ENCODE peak calls at places on chromosome 15, in four cellular contexts. One of them, this sample, is unnamed.

GRCh38 chr15:82143390-82144047 is 97.7 kb upstream of the MEX3B start:
- DNase-seq in AG08396: no peak
- DNase-seq in tibial artery: no peak
- DNase-seq in stimulated activated CD4-positive, alpha-beta T cell treated with anti-CD3 and anti-CD28 coated beads, Interleukin-1b, Interleukin-23, amount 100 ng/mL, for 24 hours: no peak
- DNase-seq in this sample: no peak

GRCh38 chr15:74311734-74312444 is 55.6 kb downstream of the CYP11A1 start:
- DNase-seq in stimulated activated CD4-positive, alpha-beta T cell treated with anti-CD3 and anti-CD28 coated beads, Interleukin-1b, Interleukin-23, amount 100 ng/mL, for 24 hours: no peak
- DNase-seq in tibial artery: no peak
- DNase-seq in AG08396: no peak
- DNase-seq in this sample: no peak

GRCh38 chr15:84981054-84981710 is 474 bp upstream of the PDE8A start:
- DNase-seq in stimulated activated CD4-positive, alpha-beta T cell treated with anti-CD3 and anti-CD28 coated beads, Interleukin-1b, Interleukin-23, amount 100 ng/mL, for 24 hours: peak
- DNase-seq in AG08396: peak
- DNase-seq in tibial artery: peak
- DNase-seq in this sample: no peak

GRCh38 chr15:57892181-57892580 is 173.3 kb downstream of the ALDH1A2 start:
- DNase-seq in stimulated activated CD4-positive, alpha-beta T cell treated with anti-CD3 and anti-CD28 coated beads, Interleukin-1b, Interleukin-23, amount 100 ng/mL, for 24 hours: no peak
- DNase-seq in tibial artery: no peak
- DNase-seq in AG08396: no peak
- DNase-seq in this sample: no peak

GRCh38 chr15:40847225-40847961 is 3.5 kb downstream of the SPINT1 start:
- DNase-seq in tibial artery: peak
- DNase-seq in stimulated activated CD4-positive, alpha-beta T cell treated with anti-CD3 and anti-CD28 coated beads, Interleukin-1b, Interleukin-23, amount 100 ng/mL, for 24 hours: no peak
- DNase-seq in AG08396: no peak
- DNase-seq in this sample: peak

GRCh38 chr15:92327033-92327432 is 66.6 kb upstream of the ST8SIA2 start:
- DNase-seq in AG08396: no peak
- DNase-seq in stimulated activated CD4-positive, alpha-beta T cell treated with anti-CD3 and anti-CD28 coated beads, Interleukin-1b, Interleukin-23, amount 100 ng/mL, for 24 hours: no peak
- DNase-seq in tibial artery: no peak
- DNase-seq in this sample: no peak

GRCh38 chr15:51731549-51732267 is 5.7 kb downstream of the LYSMD2 start:
- DNase-seq in tibial artery: no peak
- DNase-seq in stimulated activated CD4-positive, alpha-beta T cell treated with anti-CD3 and anti-CD28 coated beads, Interleukin-1b, Interleukin-23, amount 100 ng/mL, for 24 hours: no peak
- DNase-seq in AG08396: peak
- DNase-seq in this sample: no peak

GRCh38 chr15:35260961-35261360 is 175.9 kb upstream of the NANOGP8 start:
- DNase-seq in AG08396: no peak
- DNase-seq in tibial artery: no peak
- DNase-seq in stimulated activated CD4-positive, alpha-beta T cell treated with anti-CD3 and anti-CD28 coated beads, Interleukin-1b, Interleukin-23, amount 100 ng/mL, for 24 hours: no peak
- DNase-seq in this sample: no peak

GRCh38 chr15:76928231-76928630 is 3.3 kb upstream of the RCN2 start:
- DNase-seq in stimulated activated CD4-positive, alpha-beta T cell treated with anti-CD3 and anti-CD28 coated beads, Interleukin-1b, Interleukin-23, amount 100 ng/mL, for 24 hours: no peak
- DNase-seq in tibial artery: no peak
- DNase-seq in AG08396: no peak
- DNase-seq in this sample: no peak

GRCh38 chr15:58457466-58457965 is 25.7 kb downstream of the LIPC start:
- DNase-seq in stimulated activated CD4-positive, alpha-beta T cell treated with anti-CD3 and anti-CD28 coated beads, Interleukin-1b, Interleukin-23, amount 100 ng/mL, for 24 hours: no peak
- DNase-seq in tibial artery: no peak
- DNase-seq in AG08396: peak
- DNase-seq in this sample: no peak

GRCh38 chr15:87829651-87830050 is 426.9 kb downstream of the NTRK3 start:
- DNase-seq in AG08396: no peak
- DNase-seq in tibial artery: no peak
- DNase-seq in stimulated activated CD4-positive, alpha-beta T cell treated with anti-CD3 and anti-CD28 coated beads, Interleukin-1b, Interleukin-23, amount 100 ng/mL, for 24 hours: no peak
- DNase-seq in this sample: no peak

GRCh38 chr15:85563328-85563727 is 182.9 kb downstream of the AKAP13 start:
- DNase-seq in stimulated activated CD4-positive, alpha-beta T cell treated with anti-CD3 and anti-CD28 coated beads, Interleukin-1b, Interleukin-23, amount 100 ng/mL, for 24 hours: no peak
- DNase-seq in tibial artery: no peak
- DNase-seq in AG08396: no peak
- DNase-seq in this sample: no peak

GRCh38 chr15:68421798-68422402 is 10.1 kb downstream of the ITGA11 start:
- DNase-seq in stimulated activated CD4-positive, alpha-beta T cell treated with anti-CD3 and anti-CD28 coated beads, Interleukin-1b, Interleukin-23, amount 100 ng/mL, for 24 hours: no peak
- DNase-seq in AG08396: peak
- DNase-seq in tibial artery: no peak
- DNase-seq in this sample: no peak

GRCh38 chr15:31300208-31300661 is 26.4 kb upstream of the KLF13 start:
- DNase-seq in stimulated activated CD4-positive, alpha-beta T cell treated with anti-CD3 and anti-CD28 coated beads, Interleukin-1b, Interleukin-23, amount 100 ng/mL, for 24 hours: no peak
- DNase-seq in AG08396: no peak
- DNase-seq in tibial artery: no peak
- DNase-seq in this sample: no peak

GRCh38 chr15:98286831-98287230 is 326.3 kb downstream of the ARRDC4 start:
- DNase-seq in AG08396: no peak
- DNase-seq in tibial artery: no peak
- DNase-seq in stimulated activated CD4-positive, alpha-beta T cell treated with anti-CD3 and anti-CD28 coated beads, Interleukin-1b, Interleukin-23, amount 100 ng/mL, for 24 hours: no peak
- DNase-seq in this sample: no peak

GRCh38 chr15:48955967-48956366 is 7.8 kb downstream of the SHC4 start:
- DNase-seq in AG08396: no peak
- DNase-seq in stimulated activated CD4-positive, alpha-beta T cell treated with anti-CD3 and anti-CD28 coated beads, Interleukin-1b, Interleukin-23, amount 100 ng/mL, for 24 hours: no peak
- DNase-seq in tibial artery: no peak
- DNase-seq in this sample: no peak

GRCh38 chr15:57769266-57769665 is 62.8 kb downstream of the POLR2M start:
- DNase-seq in stimulated activated CD4-positive, alpha-beta T cell treated with anti-CD3 and anti-CD28 coated beads, Interleukin-1b, Interleukin-23, amount 100 ng/mL, for 24 hours: no peak
- DNase-seq in AG08396: peak
- DNase-seq in tibial artery: peak
- DNase-seq in this sample: no peak

GRCh38 chr15:59224474-59224873 is 17.8 kb downstream of the LDHAL6B start:
- DNase-seq in stimulated activated CD4-positive, alpha-beta T cell treated with anti-CD3 and anti-CD28 coated beads, Interleukin-1b, Interleukin-23, amount 100 ng/mL, for 24 hours: no peak
- DNase-seq in AG08396: no peak
- DNase-seq in tibial artery: no peak
- DNase-seq in this sample: no peak

GRCh38 chr15:29571728-29572454 is 250.4 kb downstream of the TJP1 start:
- DNase-seq in stimulated activated CD4-positive, alpha-beta T cell treated with anti-CD3 and anti-CD28 coated beads, Interleukin-1b, Interleukin-23, amount 100 ng/mL, for 24 hours: no peak
- DNase-seq in AG08396: no peak
- DNase-seq in tibial artery: no peak
- DNase-seq in this sample: no peak

GRCh38 chr15:49423906-49424520 is 971 bp downstream of the FGF7 start:
- DNase-seq in stimulated activated CD4-positive, alpha-beta T cell treated with anti-CD3 and anti-CD28 coated beads, Interleukin-1b, Interleukin-23, amount 100 ng/mL, for 24 hours: no peak
- DNase-seq in tibial artery: no peak
- DNase-seq in AG08396: no peak
- DNase-seq in this sample: no peak

GRCh38 chr15:41966920-41967465 is 5.4 kb downstream of the EHD4 start:
- DNase-seq in AG08396: no peak
- DNase-seq in tibial artery: no peak
- DNase-seq in stimulated activated CD4-positive, alpha-beta T cell treated with anti-CD3 and anti-CD28 coated beads, Interleukin-1b, Interleukin-23, amount 100 ng/mL, for 24 hours: no peak
- DNase-seq in this sample: no peak

GRCh38 chr15:62075595-62076279 is 9.0 kb downstream of the C2CD4A start:
- DNase-seq in tibial artery: no peak
- DNase-seq in stimulated activated CD4-positive, alpha-beta T cell treated with anti-CD3 and anti-CD28 coated beads, Interleukin-1b, Interleukin-23, amount 100 ng/mL, for 24 hours: no peak
- DNase-seq in AG08396: peak
- DNase-seq in this sample: peak

GRCh38 chr15:57692709-57693108 is 13.8 kb upstream of the POLR2M start:
- DNase-seq in tibial artery: no peak
- DNase-seq in AG08396: no peak
- DNase-seq in stimulated activated CD4-positive, alpha-beta T cell treated with anti-CD3 and anti-CD28 coated beads, Interleukin-1b, Interleukin-23, amount 100 ng/mL, for 24 hours: no peak
- DNase-seq in this sample: no peak

GRCh38 chr15:94305133-94305532 is 73.8 kb downstream of the MCTP2 start:
- DNase-seq in AG08396: no peak
- DNase-seq in tibial artery: no peak
- DNase-seq in stimulated activated CD4-positive, alpha-beta T cell treated with anti-CD3 and anti-CD28 coated beads, Interleukin-1b, Interleukin-23, amount 100 ng/mL, for 24 hours: no peak
- DNase-seq in this sample: no peak

GRCh38 chr15:68307131-68307928 is 29.8 kb downstream of the FEM1B start:
- DNase-seq in AG08396: no peak
- DNase-seq in stimulated activated CD4-positive, alpha-beta T cell treated with anti-CD3 and anti-CD28 coated beads, Interleukin-1b, Interleukin-23, amount 100 ng/mL, for 24 hours: no peak
- DNase-seq in tibial artery: no peak
- DNase-seq in this sample: no peak

GRCh38 chr15:65530318-65531111 is at the start of gene HACD3:
- DNase-seq in stimulated activated CD4-positive, alpha-beta T cell treated with anti-CD3 and anti-CD28 coated beads, Interleukin-1b, Interleukin-23, amount 100 ng/mL, for 24 hours: peak
- DNase-seq in AG08396: peak
- DNase-seq in tibial artery: peak
- DNase-seq in this sample: peak

GRCh38 chr15:34246276-34247010 is 21.6 kb downstream of the EMC4 start:
- DNase-seq in stimulated activated CD4-positive, alpha-beta T cell treated with anti-CD3 and anti-CD28 coated beads, Interleukin-1b, Interleukin-23, amount 100 ng/mL, for 24 hours: no peak
- DNase-seq in tibial artery: no peak
- DNase-seq in AG08396: no peak
- DNase-seq in this sample: no peak

GRCh38 chr15:42737529-42738328 is 801 bp upstream of the CDAN1 start:
- DNase-seq in tibial artery: peak
- DNase-seq in stimulated activated CD4-positive, alpha-beta T cell treated with anti-CD3 and anti-CD28 coated beads, Interleukin-1b, Interleukin-23, amount 100 ng/mL, for 24 hours: no peak
- DNase-seq in AG08396: no peak
- DNase-seq in this sample: no peak

GRCh38 chr15:25790003-25790660 is 73.0 kb downstream of the ATP10A start:
- DNase-seq in AG08396: peak
- DNase-seq in tibial artery: peak
- DNase-seq in stimulated activated CD4-positive, alpha-beta T cell treated with anti-CD3 and anti-CD28 coated beads, Interleukin-1b, Interleukin-23, amount 100 ng/mL, for 24 hours: peak
- DNase-seq in this sample: no peak

GRCh38 chr15:22888120-22888859 is 49.8 kb downstream of the NIPA2 start:
- DNase-seq in stimulated activated CD4-positive, alpha-beta T cell treated with anti-CD3 and anti-CD28 coated beads, Interleukin-1b, Interleukin-23, amount 100 ng/mL, for 24 hours: no peak
- DNase-seq in AG08396: peak
- DNase-seq in tibial artery: no peak
- DNase-seq in this sample: no peak

GRCh38 chr15:67458449-67458848 is 62.5 kb upstream of the C15orf61 start:
- DNase-seq in stimulated activated CD4-positive, alpha-beta T cell treated with anti-CD3 and anti-CD28 coated beads, Interleukin-1b, Interleukin-23, amount 100 ng/mL, for 24 hours: no peak
- DNase-seq in AG08396: no peak
- DNase-seq in tibial artery: no peak
- DNase-seq in this sample: no peak

GRCh38 chr15:99999282-100000070 is 266.2 kb upstream of the LYSMD4 start:
- DNase-seq in stimulated activated CD4-positive, alpha-beta T cell treated with anti-CD3 and anti-CD28 coated beads, Interleukin-1b, Interleukin-23, amount 100 ng/mL, for 24 hours: no peak
- DNase-seq in AG08396: no peak
- DNase-seq in tibial artery: no peak
- DNase-seq in this sample: no peak

GRCh38 chr15:48393650-48394049 is 62.4 kb downstream of the DUT start:
- DNase-seq in AG08396: no peak
- DNase-seq in stimulated activated CD4-positive, alpha-beta T cell treated with anti-CD3 and anti-CD28 coated beads, Interleukin-1b, Interleukin-23, amount 100 ng/mL, for 24 hours: no peak
- DNase-seq in tibial artery: peak
- DNase-seq in this sample: no peak

GRCh38 chr15:60179786-60180391 is 175.8 kb downstream of the FOXB1 start:
- DNase-seq in tibial artery: no peak
- DNase-seq in stimulated activated CD4-positive, alpha-beta T cell treated with anti-CD3 and anti-CD28 coated beads, Interleukin-1b, Interleukin-23, amount 100 ng/mL, for 24 hours: peak
- DNase-seq in AG08396: peak
- DNase-seq in this sample: no peak

GRCh38 chr15:74620636-74621545 is 5.3 kb downstream of the CLK3 start:
- DNase-seq in tibial artery: peak
- DNase-seq in stimulated activated CD4-positive, alpha-beta T cell treated with anti-CD3 and anti-CD28 coated beads, Interleukin-1b, Interleukin-23, amount 100 ng/mL, for 24 hours: peak
- DNase-seq in AG08396: peak
- DNase-seq in this sample: no peak

GRCh38 chr15:38612159-38612863 is 47.7 kb upstream of the RASGRP1 start:
- DNase-seq in tibial artery: no peak
- DNase-seq in AG08396: no peak
- DNase-seq in stimulated activated CD4-positive, alpha-beta T cell treated with anti-CD3 and anti-CD28 coated beads, Interleukin-1b, Interleukin-23, amount 100 ng/mL, for 24 hours: peak
- DNase-seq in this sample: no peak

GRCh38 chr15:42593143-42593542 is 17.7 kb downstream of the STARD9 start:
- DNase-seq in tibial artery: peak
- DNase-seq in stimulated activated CD4-positive, alpha-beta T cell treated with anti-CD3 and anti-CD28 coated beads, Interleukin-1b, Interleukin-23, amount 100 ng/mL, for 24 hours: no peak
- DNase-seq in AG08396: peak
- DNase-seq in this sample: no peak

GRCh38 chr15:57376695-57377477 is 581 bp downstream of the CGNL1 start:
- DNase-seq in stimulated activated CD4-positive, alpha-beta T cell treated with anti-CD3 and anti-CD28 coated beads, Interleukin-1b, Interleukin-23, amount 100 ng/mL, for 24 hours: no peak
- DNase-seq in AG08396: peak
- DNase-seq in tibial artery: peak
- DNase-seq in this sample: no peak

GRCh38 chr15:69891070-69891491 is 206.6 kb downstream of the TLE3 start:
- DNase-seq in stimulated activated CD4-positive, alpha-beta T cell treated with anti-CD3 and anti-CD28 coated beads, Interleukin-1b, Interleukin-23, amount 100 ng/mL, for 24 hours: no peak
- DNase-seq in tibial artery: no peak
- DNase-seq in AG08396: no peak
- DNase-seq in this sample: no peak